ENCODE peak calls at places on chromosome 19, in nine cellular contexts. Z, F, X, U, W, Q, J, H and C are unnamed samples.

GRCh38 chr19:7988307-7988706 is 17.1 kb downstream of the ELAVL1 start:
- DNase-seq in Z (peak), F (no peak), X (no peak), U (no peak), W (no peak), Q (peak), J (no peak), H (no peak), C (no peak)

GRCh38 chr19:33771308-33772101 is 25.2 kb upstream of the KCTD15 start:
- DNase-seq in Z (peak), F (peak), X (peak), U (peak), W (peak), Q (peak), J (peak), H (no peak), C (no peak)

GRCh38 chr19:11767633-11768133 is 883 bp downstream of the ZNF441 start:
- DNase-seq in Z (peak), F (peak), X (peak), U (peak), W (peak), Q (peak), J (peak), H (no peak), C (no peak)

GRCh38 chr19:45413497-45413896 is 7.1 kb downstream of the POLR1G start:
- DNase-seq in Z (no peak), F (no peak), X (no peak), U (no peak), W (no peak), Q (no peak), J (peak), H (no peak), C (no peak)

GRCh38 chr19:5074830-5075394 is 106.0 kb downstream of the KDM4B start:
- DNase-seq in Z (no peak), F (no peak), X (no peak), U (no peak), W (no peak), Q (no peak), J (no peak), H (no peak), C (no peak)

GRCh38 chr19:4557971-4558941 is 1.2 kb downstream of the SEMA6B start:
- DNase-seq in Z (peak), F (no peak), X (no peak), U (no peak), W (peak), Q (peak), J (no peak), H (no peak), C (no peak)

GRCh38 chr19:7083076-7083956 is 13.8 kb downstream of the ZNF557 start:
- DNase-seq in Z (no peak), F (no peak), X (no peak), U (no peak), W (no peak), Q (peak), J (peak), H (no peak), C (no peak)

GRCh38 chr19:3528539-3529211 is 10.3 kb upstream of the TEKTIP1 start:
- DNase-seq in Z (no peak), F (no peak), X (no peak), U (no peak), W (no peak), Q (no peak), J (no peak), H (no peak), C (no peak)

GRCh38 chr19:21709464-21709863 is 57.9 kb downstream of the ZNF100 start:
- DNase-seq in Z (no peak), F (no peak), X (no peak), U (no peak), W (no peak), Q (no peak), J (no peak), H (no peak), C (no peak)

DNA sequence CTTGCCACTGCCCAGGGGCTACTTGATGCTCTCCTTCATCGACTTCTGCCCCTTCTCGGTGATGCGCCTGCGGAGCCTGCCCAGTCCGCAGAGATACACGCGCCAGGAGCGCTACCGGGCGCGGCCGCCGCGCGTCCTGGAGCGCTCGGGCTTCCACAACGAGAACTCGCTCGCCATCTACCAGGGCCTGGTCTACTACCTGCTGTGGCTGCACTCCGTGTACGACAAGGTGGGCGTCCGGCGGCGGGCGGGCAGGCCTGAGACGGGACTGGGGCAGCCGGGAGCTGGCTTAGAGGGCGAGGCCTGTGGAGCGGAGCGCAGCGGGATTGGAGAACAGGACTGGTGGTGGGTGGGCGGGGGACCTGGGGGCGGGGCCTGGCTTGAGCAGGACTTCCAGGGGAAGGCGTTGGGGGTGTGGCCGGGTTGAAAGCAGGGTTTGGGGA is 12.7 kb upstream of the PSMD8 start:
- DNase-seq in Z (peak), F (peak), X (peak), U (peak), W (peak), Q (peak), J (peak), H (no peak), C (no peak)
- TF ChIP-seq CTCF in Z (no peak), F (no peak), X (peak), U (peak), W (no peak), Q (no peak), J (no peak), H (peak), C (peak)

DNA sequence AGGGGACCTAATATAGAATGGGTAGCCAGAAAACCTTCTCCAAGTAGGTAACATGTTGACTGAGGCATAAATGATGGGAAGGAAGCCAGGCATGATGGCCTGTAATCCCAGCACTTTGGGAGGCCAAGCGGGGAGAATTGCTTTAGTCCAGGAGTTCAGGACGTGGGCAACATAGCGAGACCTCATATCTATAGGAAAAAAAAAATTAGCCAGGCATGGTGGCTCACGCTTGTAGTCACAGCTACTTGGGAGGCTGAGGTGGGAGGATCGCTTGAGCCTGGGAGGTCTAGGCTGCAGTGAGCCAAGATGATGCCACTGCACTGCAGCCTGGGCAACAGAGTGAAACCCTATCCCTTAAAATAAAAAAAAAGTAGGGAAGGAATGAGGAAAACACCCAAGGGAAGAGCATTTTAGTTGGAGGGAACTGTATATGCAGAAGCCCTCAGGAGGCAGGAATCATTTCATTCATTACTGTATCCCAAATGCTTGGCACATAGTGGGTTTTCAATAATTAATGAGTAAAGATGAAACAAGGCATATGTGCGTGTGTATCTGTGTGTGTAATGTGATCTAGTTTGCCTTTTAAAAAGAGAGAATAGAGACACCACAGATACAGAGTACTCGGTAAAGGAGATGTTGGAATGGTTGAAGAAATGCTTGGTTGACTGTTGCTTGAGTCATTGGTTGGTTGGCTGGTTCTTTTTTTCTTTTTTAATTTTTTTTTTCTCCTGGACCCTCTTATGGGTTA is 2.2 kb upstream of the NUP62 start:
- DNase-seq in Z (no peak), F (no peak), X (no peak), U (no peak), W (no peak), Q (no peak), J (no peak), H (no peak), C (no peak)
- H3K4me3 ChIP-seq in Z (no peak), F (no peak), X (no peak), U (no peak), W (no peak), Q (peak), J (no peak), H (no peak), C (no peak)

GRCh38 chr19:30895946-30896345 is 453.3 kb downstream of the TSHZ3 start:
- DNase-seq in Z (no peak), F (no peak), X (no peak), U (no peak), W (no peak), Q (no peak), J (no peak), H (no peak), C (no peak)
- TF ChIP-seq CTCF in Z (no peak), F (no peak), X (no peak), U (no peak), W (no peak), Q (no peak), J (no peak), H (no peak), C (no peak)

DNA sequence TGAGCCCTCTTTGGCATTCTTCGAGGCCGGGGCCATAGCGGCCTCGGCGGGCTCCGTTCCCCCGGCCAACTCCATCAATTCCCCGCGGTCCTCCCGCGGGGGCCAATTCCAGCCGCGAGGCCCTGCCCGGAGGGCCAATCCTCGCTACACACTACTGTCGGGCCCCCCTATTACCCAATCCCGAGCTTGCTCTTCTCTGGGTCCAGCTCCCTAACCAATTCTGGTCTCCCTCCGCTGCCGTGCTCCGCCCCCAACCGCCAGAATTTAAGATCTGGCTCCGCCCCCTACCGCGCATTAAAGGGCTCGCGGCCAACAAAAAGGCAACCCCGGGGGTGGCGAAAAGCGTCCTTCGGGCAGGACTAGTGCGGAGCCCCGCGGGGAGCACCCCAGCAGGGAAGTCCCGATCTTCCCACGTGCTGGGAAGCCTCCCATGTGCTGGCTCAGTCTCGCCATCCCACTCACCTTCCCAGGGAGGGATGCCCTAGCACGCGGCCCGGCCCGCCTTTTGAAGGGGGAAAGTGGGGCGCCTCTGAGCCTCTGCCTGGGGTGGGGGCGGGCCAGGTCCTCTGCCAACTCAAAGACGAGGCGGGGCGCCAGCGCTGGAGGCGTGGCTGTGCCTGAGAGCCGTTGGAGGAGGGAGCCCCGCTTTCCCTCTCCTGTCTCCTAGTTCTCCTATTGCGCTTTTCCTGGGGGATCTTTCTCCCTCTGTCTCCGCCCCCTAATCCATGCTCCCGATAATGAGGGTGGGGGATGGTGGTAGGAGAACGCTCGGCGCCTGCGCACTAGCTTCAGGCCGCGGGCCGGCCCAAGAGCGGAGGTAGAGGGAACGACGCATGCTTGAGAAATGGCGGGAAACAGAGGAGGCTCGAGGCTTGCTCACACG is 3.5 kb downstream of the LIPE start:
- DNase-seq in Z (peak), F (peak), X (peak), U (peak), W (peak), Q (peak), J (peak), H (peak), C (peak)
- H3K4me3 ChIP-seq in Z (peak), F (peak), X (peak), U (peak), W (peak), Q (peak), J (peak), H (peak), C (peak)